ENCODE peak calls at places on chromosomes 2 and 18, in four cellular contexts. One of them, this sample, is unnamed.

GRCh38 chr2:198697218-198697617 is 760.5 kb downstream of the SATB2 start:
- DNase-seq in GM12878: no peak
- DNase-seq in K562: no peak
- DNase-seq in HL-60: no peak
- DNase-seq in this sample: no peak

GRCh38 chr2:190415251-190415650 is 7.1 kb downstream of the MFSD6 start:
- DNase-seq in GM12878: no peak
- DNase-seq in K562: no peak
- DNase-seq in HL-60: no peak
- DNase-seq in this sample: no peak

GRCh38 chr18:7567487-7568425 is 640 bp downstream of the PTPRM start:
- DNase-seq in GM12878: no peak
- DNase-seq in K562: no peak
- DNase-seq in HL-60: no peak
- DNase-seq in this sample: peak

GRCh38 chr2:80322337-80322920 is 17.9 kb upstream of the LRRTM1 start:
- DNase-seq in GM12878: no peak
- DNase-seq in K562: no peak
- DNase-seq in HL-60: no peak
- DNase-seq in this sample: no peak

GRCh38 chr2:7962191-7962590 is 719.7 kb upstream of the ID2 start:
- DNase-seq in GM12878: no peak
- DNase-seq in K562: no peak
- DNase-seq in HL-60: no peak
- DNase-seq in this sample: no peak

GRCh38 chr2:46161329-46161728 is 135.9 kb upstream of the EPAS1 start:
- DNase-seq in GM12878: no peak
- DNase-seq in K562: no peak
- DNase-seq in HL-60: no peak
- DNase-seq in this sample: no peak

GRCh38 chr18:47929681-47930085 is 776 bp downstream of the SMAD2 start:
- DNase-seq in GM12878: no peak
- DNase-seq in K562: peak
- DNase-seq in HL-60: no peak
- DNase-seq in this sample: no peak

GRCh38 chr2:52976132-52976949 is 791.3 kb upstream of the CHAC2 start:
- DNase-seq in GM12878: no peak
- DNase-seq in K562: no peak
- DNase-seq in HL-60: no peak
- DNase-seq in this sample: no peak

GRCh38 chr2:86302320-86302719 is 35.1 kb downstream of the REEP1 start:
- DNase-seq in GM12878: no peak
- DNase-seq in K562: no peak
- DNase-seq in HL-60: no peak
- DNase-seq in this sample: no peak

GRCh38 chr2:232798156-232798555 is 21.8 kb upstream of the KCNJ13 start:
- DNase-seq in GM12878: no peak
- DNase-seq in K562: no peak
- DNase-seq in HL-60: no peak
- DNase-seq in this sample: no peak

GRCh38 chr2:55155764-55156221 is 76.3 kb downstream of the CLHC1 start:
- DNase-seq in GM12878: no peak
- DNase-seq in K562: no peak
- DNase-seq in HL-60: no peak
- DNase-seq in this sample: no peak

GRCh38 chr2:239828192-239828972 is 196.8 kb downstream of the NDUFA10 start:
- DNase-seq in GM12878: no peak
- DNase-seq in K562: no peak
- DNase-seq in HL-60: no peak
- DNase-seq in this sample: no peak

GRCh38 chr2:164008752-164009151 is 272.9 kb upstream of the FIGN start:
- DNase-seq in GM12878: no peak
- DNase-seq in K562: no peak
- DNase-seq in HL-60: no peak
- DNase-seq in this sample: no peak

GRCh38 chr2:45102141-45102540 is 92.9 kb upstream of the SIX2 start:
- DNase-seq in GM12878: no peak
- DNase-seq in K562: no peak
- DNase-seq in HL-60: no peak
- DNase-seq in this sample: no peak

GRCh38 chr2:105786231-105787230 is 41.8 kb downstream of the NCK2 start:
- DNase-seq in GM12878: no peak
- DNase-seq in K562: peak
- DNase-seq in HL-60: no peak
- DNase-seq in this sample: no peak

GRCh38 chr2:113157897-113158753 is 15.6 kb upstream of the PSD4 start:
- DNase-seq in GM12878: no peak
- DNase-seq in K562: no peak
- DNase-seq in HL-60: no peak
- DNase-seq in this sample: no peak

DNA sequence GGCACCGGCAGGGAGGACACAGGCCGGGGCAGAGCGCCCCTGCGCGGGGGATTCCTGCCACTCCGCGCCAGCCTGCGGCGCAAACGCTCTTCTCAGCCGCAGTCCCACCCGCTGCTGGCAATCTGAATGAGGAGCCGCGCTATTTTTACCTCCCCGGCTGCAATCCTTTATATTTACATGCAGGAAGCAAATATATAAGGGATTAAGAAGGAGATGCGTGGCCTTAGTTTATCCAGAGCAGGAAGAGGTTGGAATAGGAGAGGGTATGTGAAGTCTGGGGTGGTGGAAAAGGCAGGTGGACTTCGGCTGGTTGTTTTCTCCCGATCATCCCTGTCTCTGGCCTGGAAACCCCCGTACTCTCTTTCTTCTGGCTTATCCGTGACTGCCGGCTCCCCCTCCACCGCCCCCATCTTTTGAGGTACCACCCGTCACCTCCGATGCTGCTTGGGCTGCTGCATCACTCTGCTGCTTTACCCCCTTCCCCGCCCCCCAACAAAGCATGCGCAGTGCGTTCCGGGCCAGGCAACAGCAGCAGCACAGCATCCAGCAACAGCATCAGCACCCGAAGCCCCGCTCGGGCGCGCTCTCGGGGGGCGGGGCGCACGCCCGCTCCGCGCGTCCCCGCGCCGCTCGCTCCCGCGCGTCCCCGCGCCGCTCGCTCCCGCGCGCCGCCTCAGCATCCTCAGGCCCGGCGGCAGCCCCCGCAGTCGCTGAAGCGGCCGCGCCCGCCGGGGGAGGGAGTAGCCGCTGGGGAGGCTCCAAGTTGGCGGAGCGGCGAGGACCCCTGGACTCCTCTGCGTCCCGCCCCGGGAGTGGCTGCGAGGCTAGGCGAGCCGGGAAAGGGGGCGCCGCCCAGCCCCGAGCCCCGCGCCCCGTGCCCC is at the start of gene ADAM23:
- DNase-seq in GM12878: no peak
- DNase-seq in K562: peak
- DNase-seq in HL-60: no peak
- DNase-seq in this sample: peak
- TF ChIP-seq SPI1 in GM12878: no peak
- TF ChIP-seq SPI1 in K562: no peak
- TF ChIP-seq SPI1 in HL-60: no peak
- TF ChIP-seq SPI1 in this sample: no peak

GRCh38 chr2:218285604-218286003 is 6.7 kb downstream of the TMBIM1 start:
- DNase-seq in GM12878: no peak
- DNase-seq in K562: no peak
- DNase-seq in HL-60: no peak
- DNase-seq in this sample: no peak
- TF ChIP-seq POLR2AphosphoS5 in GM12878: no peak
- TF ChIP-seq POLR2AphosphoS5 in K562: no peak
- TF ChIP-seq POLR2AphosphoS5 in HL-60: no peak
- TF ChIP-seq POLR2AphosphoS5 in this sample: no peak

GRCh38 chr2:157918319-157918718 is 42.2 kb upstream of the ACVR1 start:
- DNase-seq in GM12878: no peak
- DNase-seq in K562: no peak
- DNase-seq in HL-60: no peak
- DNase-seq in this sample: no peak
- TF ChIP-seq SPI1 in GM12878: no peak
- TF ChIP-seq SPI1 in K562: no peak
- TF ChIP-seq SPI1 in HL-60: no peak
- TF ChIP-seq SPI1 in this sample: no peak

DNA sequence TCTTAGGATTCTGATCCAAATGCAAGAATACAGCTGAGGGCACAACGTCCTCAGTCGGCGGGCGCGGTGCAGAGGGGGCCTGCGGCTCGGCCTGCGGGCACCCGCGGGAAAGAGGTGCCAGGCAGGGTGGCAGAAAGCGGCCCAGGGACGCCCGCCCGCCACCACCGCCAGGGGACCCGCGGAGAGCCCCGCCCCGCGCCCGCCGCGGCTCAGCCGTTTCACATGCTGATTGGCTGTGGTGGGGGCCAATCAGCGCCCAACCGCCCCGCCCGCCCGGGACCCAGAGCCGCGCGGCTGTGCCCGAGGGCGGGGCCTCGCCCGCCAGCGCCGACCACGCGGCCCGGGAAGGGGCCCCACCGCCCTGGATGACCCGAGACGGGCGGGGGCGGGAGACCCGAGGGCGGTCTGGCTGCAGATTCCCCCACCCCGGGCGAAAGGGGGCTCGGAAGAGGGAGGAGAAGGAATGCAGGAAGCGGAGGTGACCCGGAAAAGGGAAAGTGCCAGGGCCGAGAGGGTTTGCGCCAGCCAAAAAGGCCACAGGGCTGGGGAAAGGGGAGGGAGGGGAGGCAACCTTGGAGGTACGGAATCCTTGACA is 8.0 kb downstream of the IRS1 start:
- DNase-seq in GM12878: peak
- DNase-seq in K562: peak
- DNase-seq in HL-60: no peak
- DNase-seq in this sample: peak
- TF ChIP-seq POLR2AphosphoS5 in GM12878: no peak
- TF ChIP-seq POLR2AphosphoS5 in K562: peak
- TF ChIP-seq POLR2AphosphoS5 in HL-60: peak
- TF ChIP-seq POLR2AphosphoS5 in this sample: no peak

DNA sequence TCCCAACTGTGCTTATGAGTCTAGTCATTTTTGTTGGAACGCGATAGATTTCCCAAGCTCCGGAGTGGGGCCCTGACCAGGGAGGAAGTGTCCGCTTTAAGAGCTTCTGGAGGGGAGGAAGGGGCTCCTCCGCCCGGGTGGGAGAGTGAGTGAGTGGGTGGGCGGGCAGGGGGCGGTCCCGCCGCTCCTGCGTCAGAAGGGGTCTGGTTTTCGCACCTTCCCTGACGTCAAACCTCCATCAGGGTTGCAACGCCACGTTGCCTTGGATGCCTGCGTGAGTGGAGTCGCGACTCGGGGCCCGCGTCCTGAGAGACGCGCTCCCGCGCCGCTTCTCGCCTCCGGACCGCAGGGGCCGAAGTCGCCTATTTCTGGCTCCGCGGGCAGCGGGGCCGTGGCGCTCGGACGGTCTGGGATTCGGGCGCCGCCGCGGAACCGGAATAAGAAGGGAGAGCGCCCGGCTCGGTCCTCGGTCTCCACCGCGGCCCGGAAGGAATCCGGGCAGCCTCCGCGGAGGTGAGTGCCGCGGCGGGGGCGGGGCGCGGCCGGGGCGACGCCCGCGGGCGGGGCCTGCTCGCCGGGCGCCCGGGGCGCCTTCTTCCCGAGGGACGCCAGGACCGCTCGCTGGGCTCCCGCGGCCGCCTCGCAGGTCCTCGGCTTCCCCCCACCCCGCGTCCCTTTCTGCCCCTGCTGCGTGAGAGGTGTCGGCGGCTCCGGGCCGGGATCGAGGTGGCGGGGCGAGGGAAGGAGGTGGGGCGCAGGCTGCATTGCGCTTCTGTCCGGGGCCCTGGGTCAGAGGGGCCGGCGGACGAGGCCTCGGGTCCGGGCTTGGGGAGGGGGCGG is at the start of gene ZDBF2:
- DNase-seq in GM12878: no peak
- DNase-seq in K562: peak
- DNase-seq in HL-60: peak
- DNase-seq in this sample: peak
- TF ChIP-seq SPI1 in GM12878: no peak
- TF ChIP-seq SPI1 in K562: no peak
- TF ChIP-seq SPI1 in HL-60: peak
- TF ChIP-seq SPI1 in this sample: peak

DNA sequence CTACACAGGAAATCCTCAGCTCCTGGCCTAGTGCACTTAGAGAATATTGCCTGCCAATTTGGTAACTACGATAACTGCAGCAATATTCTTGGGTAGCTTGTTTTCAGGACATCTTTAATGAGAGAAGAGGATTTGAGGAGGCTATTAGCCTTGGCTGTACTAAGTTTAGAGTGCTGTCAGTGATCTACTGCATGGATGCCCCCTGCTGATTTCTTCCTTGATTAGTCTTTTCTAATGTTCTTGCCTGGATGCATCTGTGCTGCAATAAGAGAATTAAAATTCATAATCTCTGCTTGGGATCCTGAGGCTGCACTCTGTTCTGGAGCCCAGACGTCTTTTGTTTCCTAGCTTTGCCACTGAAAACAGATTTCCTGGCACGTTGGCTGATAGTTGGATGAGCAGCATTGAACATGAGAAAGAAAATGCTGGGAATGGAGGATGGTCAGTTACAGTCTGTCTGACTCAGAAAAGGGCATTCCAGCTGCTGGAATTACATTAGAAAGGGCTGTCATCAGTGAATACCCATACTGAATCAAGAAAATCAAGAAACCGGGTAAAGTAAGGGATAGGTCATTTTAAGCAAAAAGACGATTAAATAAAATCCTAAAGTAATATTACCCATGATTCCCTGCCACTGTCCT is 115.5 kb downstream of the CCDC85A start:
- DNase-seq in GM12878: no peak
- DNase-seq in K562: no peak
- DNase-seq in HL-60: no peak
- DNase-seq in this sample: no peak
- TF ChIP-seq POLR2AphosphoS5 in GM12878: no peak
- TF ChIP-seq POLR2AphosphoS5 in K562: no peak
- TF ChIP-seq POLR2AphosphoS5 in HL-60: no peak
- TF ChIP-seq POLR2AphosphoS5 in this sample: no peak